ENCODE peak calls at places on chromosomes 3 and 15, in five cellular contexts. T is GM23338, Z is transverse colon, H is Panc1, M is HepG2. V is an unnamed sample. For H3K4me1, the result is how much of the 10 kb centered on the place peaks cover.

GRCh38 chr15:52464040-52464439 is 64.6 kb downstream of the MYO5A start:
- DNase-seq in T (no peak), Z (no peak), H (no peak), M (no peak), V (no peak)

GRCh38 chr3:179450901-179451334 is 352 bp downstream of the GNB4 start:
- DNase-seq in T (peak), Z (peak), H (no peak), M (no peak), V (no peak)

GRCh38 chr3:42473083-42473932 is 29.1 kb upstream of the VIPR1 start:
- DNase-seq in T (no peak), Z (peak), H (no peak), M (no peak), V (peak)

GRCh38 chr3:102194760-102195159 is 240.1 kb upstream of the ZPLD1 start:
- DNase-seq in T (no peak), Z (no peak), H (no peak), M (no peak), V (no peak)

GRCh38 chr3:35670408-35670807 is 31.1 kb downstream of the ARPP21 start:
- DNase-seq in T (no peak), Z (no peak), H (no peak), M (no peak), V (no peak)

GRCh38 chr3:106534206-106534605 is 665.4 kb upstream of the CBLB start:
- DNase-seq in T (no peak), Z (peak), H (no peak), M (no peak), V (no peak)

GRCh38 chr3:154795582-154795981 is 284.5 kb upstream of the MME start:
- DNase-seq in T (no peak), Z (no peak), H (no peak), M (no peak), V (no peak)

GRCh38 chr3:154235330-154235729 is 89.0 kb downstream of the DHX36 start:
- DNase-seq in T (no peak), Z (no peak), H (no peak), M (no peak), V (no peak)

GRCh38 chr3:48661501-48662139 is 1.1 kb downstream of the CELSR3 start:
- DNase-seq in T (peak), Z (peak), H (no peak), M (peak), V (peak)

GRCh38 chr3:115418583-115418982 is 204.7 kb upstream of the GAP43 start:
- DNase-seq in T (peak), Z (no peak), H (no peak), M (no peak), V (no peak)

GRCh38 chr15:78264304-78265136 is at the start of gene DNAJA4:
- DNase-seq in T (peak), Z (peak), H (no peak), M (no peak), V (peak)

GRCh38 chr3:146250449-146251382 is at the start of gene PLSCR4:
- DNase-seq in T (peak), Z (peak), H (no peak), M (no peak), V (peak)

GRCh38 chr3:60917136-60917535 is 334.1 kb downstream of the FHIT start:
- DNase-seq in T (no peak), Z (no peak), H (no peak), M (no peak), V (peak)

GRCh38 chr3:168878655-168879054 is 782.9 kb upstream of the GOLIM4 start:
- DNase-seq in T (no peak), Z (no peak), H (no peak), M (no peak), V (no peak)

GRCh38 chr15:65132841-65133549 is 613 bp downstream of the PDCD7 start:
- DNase-seq in T (peak), Z (peak), H (no peak), M (peak), V (peak)

GRCh38 chr3:155217591-155217990 is 75.9 kb downstream of the STRIT1 start:
- DNase-seq in T (no peak), Z (no peak), H (no peak), M (no peak), V (no peak)

GRCh38 chr15:34239151-34239761 is 14.4 kb downstream of the EMC4 start:
- DNase-seq in T (peak), Z (no peak), H (peak), M (peak), V (no peak)

GRCh38 chr3:32109256-32109655 is 2.8 kb downstream of the GPD1L start:
- DNase-seq in T (peak), Z (peak), H (no peak), M (no peak), V (peak)

GRCh38 chr3:143529018-143529478 is 319.2 kb downstream of the SLC9A9 start:
- DNase-seq in T (no peak), Z (peak), H (no peak), M (no peak), V (no peak)

GRCh38 chr15:93233710-93234109 is 144.7 kb upstream of the RGMA start:
- DNase-seq in T (no peak), Z (no peak), H (no peak), M (no peak), V (no peak)

GRCh38 chr3:128346562-128346961 is 120.1 kb downstream of the DNAJB8 start:
- DNase-seq in T (no peak), Z (no peak), H (no peak), M (no peak), V (no peak)

GRCh38 chr3:115092220-115092791 is 54.8 kb downstream of the ZBTB20 start:
- DNase-seq in T (peak), Z (peak), H (peak), M (peak), V (peak)

GRCh38 chr3:125151916-125152315 is 60.6 kb downstream of the SLC12A8 start:
- DNase-seq in T (no peak), Z (no peak), H (no peak), M (no peak), V (no peak)

GRCh38 chr3:114824014-114824413 is 323.1 kb downstream of the ZBTB20 start:
- DNase-seq in T (no peak), Z (no peak), H (no peak), M (no peak), V (no peak)

GRCh38 chr3:197465197-197465995 is 90.4 kb downstream of the BDH1 start:
- DNase-seq in T (no peak), Z (no peak), H (no peak), M (peak), V (no peak)

GRCh38 chr3:20111836-20112235 is 71.6 kb downstream of the KAT2B start:
- DNase-seq in T (peak), Z (no peak), H (peak), M (no peak), V (no peak)

GRCh38 chr3:64827391-64827790 is 139.6 kb upstream of the ADAMTS9 start:
- DNase-seq in T (no peak), Z (no peak), H (no peak), M (no peak), V (no peak)

GRCh38 chr15:64009798-64010241 is 36.5 kb downstream of the DAPK2 start:
- DNase-seq in T (no peak), Z (no peak), H (no peak), M (no peak), V (no peak)

GRCh38 chr3:110126065-110126464 is 788.7 kb upstream of the DPPA4 start:
- DNase-seq in T (no peak), Z (no peak), H (no peak), M (no peak), V (no peak)

GRCh38 chr3:140917769-140918168 is 23.9 kb upstream of the SLC25A36 start:
- DNase-seq in T (no peak), Z (no peak), H (no peak), M (no peak), V (peak)

GRCh38 chr3:10223676-10224639 is 24.3 kb upstream of the TATDN2 start:
- DNase-seq in T (no peak), Z (peak), H (no peak), M (peak), V (peak)

GRCh38 chr15:65906396-65906795 is 37.1 kb downstream of the RAB11A start:
- DNase-seq in T (no peak), Z (no peak), H (no peak), M (no peak), V (no peak)

GRCh38 chr3:177385831-177386301 is 188.6 kb upstream of the TBL1XR1 start:
- DNase-seq in T (no peak), Z (no peak), H (no peak), M (no peak), V (no peak)

GRCh38 chr3:154095832-154096421 is 25.3 kb upstream of the ARHGEF26 start:
- DNase-seq in T (peak), Z (no peak), H (no peak), M (peak), V (no peak)

GRCh38 chr3:129371041-129371826 is 57.2 kb downstream of the EFCAB12 start:
- DNase-seq in T (no peak), Z (no peak), H (no peak), M (no peak), V (no peak)

GRCh38 chr15:91793771-91794170 is 59.7 kb upstream of the SLCO3A1 start:
- DNase-seq in T (no peak), Z (no peak), H (no peak), M (no peak), V (no peak)
- TF ChIP-seq POLR2AphosphoS5 in T (no peak), Z (no peak), H (no peak), M (no peak), V (no peak)

GRCh38 chr15:56741541-56741940 is 8.2 kb upstream of the ZNF280D start:
- DNase-seq in T (no peak), Z (no peak), H (no peak), M (no peak), V (no peak)

GRCh38 chr15:56739474-56739873 is 6.2 kb upstream of the ZNF280D start:
- DNase-seq in T (no peak), Z (no peak), H (no peak), M (peak), V (no peak)

GRCh38 chr15:56736881-56737707 is 3.8 kb upstream of the ZNF280D start:
- DNase-seq in T (no peak), Z (no peak), H (no peak), M (no peak), V (no peak)

GRCh38 chr15:56737791-56738190 is 4.5 kb upstream of the ZNF280D start:
- DNase-seq in T (no peak), Z (no peak), H (no peak), M (peak), V (no peak)

DNA sequence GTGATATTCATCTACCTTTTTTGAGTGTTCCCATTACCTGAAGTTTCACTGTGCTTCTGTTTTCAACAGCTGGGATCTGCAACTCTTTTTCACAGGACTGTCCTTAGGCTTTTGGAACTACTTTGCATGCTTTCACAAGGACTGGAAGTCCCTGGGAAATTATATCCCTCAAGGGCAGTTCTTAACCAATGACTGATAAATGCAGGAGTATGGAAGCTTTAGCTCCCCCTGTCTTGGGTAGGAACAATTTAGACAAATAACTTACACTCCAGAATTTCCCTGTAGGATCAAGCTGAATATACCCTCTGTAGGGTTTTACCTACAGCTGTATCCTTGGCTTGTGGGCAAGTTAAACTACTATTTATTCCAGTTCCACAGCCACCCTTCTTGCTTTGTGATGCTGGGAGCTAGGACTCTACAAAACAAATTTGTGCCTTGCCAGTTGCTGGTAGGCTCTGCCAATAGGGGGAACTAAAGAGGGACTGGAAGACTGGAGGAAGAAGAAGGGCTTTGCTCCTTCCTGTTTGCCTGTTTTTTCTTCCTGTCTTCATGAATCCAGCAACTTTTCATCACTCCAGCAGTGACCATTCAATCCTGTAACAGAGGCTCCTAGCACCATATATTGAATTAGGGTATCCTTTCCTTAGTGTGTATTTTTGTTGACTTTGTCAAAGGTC is 6.8 kb upstream of the ZNF280D start:
- DNase-seq in T (peak), Z (no peak), H (no peak), M (peak), V (no peak)
- TF ChIP-seq CTCF in T (peak), Z (no peak), H (peak), M (peak), V (no peak)

GRCh38 chr3:156782921-156783320 is 43.2 kb upstream of the LEKR1 start:
- DNase-seq in T (no peak), Z (no peak), H (no peak), M (no peak), V (no peak)
- H3K4me1 ChIP-seq in T (under half), Z (under half), H (under half), M (under half), V (under half)

DNA sequence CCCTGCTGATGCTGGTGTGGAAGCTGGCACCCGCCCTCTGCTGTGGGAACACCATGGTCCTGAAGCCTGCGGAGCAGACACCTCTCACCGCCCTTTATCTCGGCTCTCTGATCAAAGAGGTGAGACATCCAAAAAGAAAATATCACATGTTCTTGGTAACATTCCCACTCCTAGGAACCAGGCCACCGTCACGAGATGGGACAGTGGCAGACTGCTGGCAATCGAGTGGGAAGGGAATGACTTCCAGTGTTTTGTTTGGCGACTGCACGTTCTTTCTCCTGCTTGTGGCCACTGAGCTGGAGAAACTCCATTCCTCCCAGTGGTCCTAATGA is 14.3 kb downstream of the ALDH1A3 start:
- DNase-seq in T (no peak), Z (no peak), H (no peak), M (no peak), V (peak)
- TF ChIP-seq POLR2AphosphoS5 in T (no peak), Z (no peak), H (no peak), M (no peak), V (no peak)

GRCh38 chr3:44802006-44802405 is 40.4 kb downstream of the KIF15 start:
- DNase-seq in T (no peak), Z (no peak), H (no peak), M (no peak), V (no peak)

GRCh38 chr3:44803298-44803697 is 41.7 kb downstream of the KIF15 start:
- DNase-seq in T (no peak), Z (no peak), H (no peak), M (no peak), V (no peak)

DNA sequence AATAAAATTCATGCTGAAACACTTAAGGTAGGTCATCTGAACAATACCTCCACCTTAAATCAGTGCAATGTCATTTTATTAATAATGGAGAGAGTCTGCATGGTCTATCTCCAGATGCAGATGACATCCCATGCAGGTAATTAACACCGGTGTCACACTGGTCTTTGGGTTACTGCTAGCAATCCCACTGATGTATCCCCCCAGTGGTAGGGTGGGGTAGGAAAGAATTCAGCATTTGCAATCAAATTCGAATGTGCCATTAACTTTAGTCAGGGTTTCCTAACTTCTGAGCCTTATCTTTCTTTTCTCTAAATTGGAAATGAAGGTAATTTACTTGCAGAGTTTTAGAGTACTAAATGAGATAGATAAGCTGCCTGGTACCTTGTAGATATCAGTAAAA is 44.4 kb downstream of the KIF15 start:
- DNase-seq in T (peak), Z (no peak), H (no peak), M (no peak), V (no peak)
- TF ChIP-seq CTCF in T (peak), Z (no peak), H (no peak), M (no peak), V (no peak)

GRCh38 chr3:53149006-53149690 is 11.9 kb upstream of the PRKCD start:
- DNase-seq in T (no peak), Z (no peak), H (no peak), M (no peak), V (no peak)

GRCh38 chr3:53146319-53146868 is 14.6 kb upstream of the PRKCD start:
- DNase-seq in T (no peak), Z (no peak), H (no peak), M (no peak), V (no peak)

GRCh38 chr3:53147161-53147902 is 13.7 kb upstream of the PRKCD start:
- DNase-seq in T (no peak), Z (peak), H (no peak), M (no peak), V (peak)

GRCh38 chr3:53149699-53150098 is 11.3 kb upstream of the PRKCD start:
- DNase-seq in T (no peak), Z (no peak), H (no peak), M (no peak), V (no peak)

GRCh38 chr3:53147903-53148400 is 13.1 kb upstream of the PRKCD start:
- DNase-seq in T (no peak), Z (no peak), H (no peak), M (no peak), V (no peak)
- H3K4me1 ChIP-seq in T (under half), Z (half or more), H (under half), M (half or more), V (half or more)

GRCh38 chr3:45084361-45084760 is 58.3 kb downstream of the CLEC3B start:
- DNase-seq in T (no peak), Z (no peak), H (no peak), M (no peak), V (no peak)

GRCh38 chr3:45087155-45087554 is 59.0 kb downstream of the CDCP1 start:
- DNase-seq in T (no peak), Z (no peak), H (no peak), M (no peak), V (no peak)

GRCh38 chr3:45082139-45082538 is 56.0 kb downstream of the CLEC3B start:
- DNase-seq in T (no peak), Z (no peak), H (no peak), M (no peak), V (no peak)

GRCh38 chr3:45083023-45083422 is 56.9 kb downstream of the CLEC3B start:
- DNase-seq in T (peak), Z (no peak), H (no peak), M (no peak), V (no peak)

DNA sequence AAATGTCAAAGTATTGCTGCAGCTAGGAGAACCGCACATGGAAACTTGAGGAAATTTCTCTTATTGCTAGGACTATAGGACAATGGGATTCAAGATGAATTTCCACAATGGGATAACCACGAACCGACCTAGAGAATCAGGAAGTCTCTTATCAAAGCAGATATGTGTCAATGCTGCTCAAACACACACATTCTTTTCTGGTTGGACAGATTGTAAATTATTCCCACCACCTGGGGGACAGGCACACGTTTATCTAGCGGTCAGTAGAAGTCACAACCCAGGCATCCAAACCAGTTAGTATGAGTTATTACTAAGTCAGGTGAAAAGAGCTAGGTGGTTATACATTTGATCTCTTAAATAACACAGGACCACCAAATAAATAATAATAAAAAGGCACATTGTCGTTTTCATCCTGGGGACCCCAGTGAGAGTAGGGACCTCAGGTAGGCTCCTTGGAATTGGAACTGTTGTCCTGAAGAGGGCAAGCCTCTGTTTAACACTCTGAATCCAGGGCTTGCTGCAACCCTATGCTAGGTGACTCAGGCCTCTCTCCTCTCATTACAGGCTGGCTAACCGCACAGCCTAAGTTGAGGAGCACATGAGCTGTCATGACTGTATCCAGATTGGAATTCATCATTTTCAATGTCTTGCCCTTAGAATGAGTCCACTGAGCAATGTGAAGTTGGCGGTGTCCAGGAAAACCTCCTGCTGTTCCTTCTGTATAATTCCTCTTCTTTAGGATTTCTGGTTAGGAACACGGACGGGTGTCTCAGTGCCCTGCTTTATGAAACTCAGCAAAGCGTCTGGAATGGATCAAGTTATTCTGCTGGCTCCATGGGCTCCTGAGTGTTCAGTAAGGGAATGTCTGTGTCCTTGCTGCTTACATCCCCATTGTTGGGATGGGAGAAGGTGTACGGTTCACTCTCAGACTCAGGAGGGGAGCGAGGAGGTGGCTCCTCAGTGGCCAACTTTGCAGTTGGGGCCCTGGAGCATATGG is 59.0 kb downstream of the CLEC3B start:
- DNase-seq in T (no peak), Z (no peak), H (no peak), M (peak), V (no peak)
- TF ChIP-seq POLR2AphosphoS5 in T (no peak), Z (no peak), H (no peak), M (no peak), V (no peak)